ENCODE peak calls at places on chromosomes 11 and 22, in five cellular contexts. One of them, this sample, is unnamed.

GRCh38 chr11:59221438-59221837 is 8.7 kb upstream of the MPEG1 start:
- DNase-seq in NCI-H524: no peak
- DNase-seq in stimulated activated CD4-positive, alpha-beta T cell treated with anti-CD3 and anti-CD28 coated beads, Interleukin-2, amount 100 ng/mL, for 24 hours: no peak
- DNase-seq in right lobe of liver: no peak
- DNase-seq in cardiac fibroblast: peak; percentile 79
- DNase-seq in this sample: no peak

GRCh38 chr11:68974421-68975194 is 6.2 kb downstream of the MRGPRD start:
- DNase-seq in stimulated activated CD4-positive, alpha-beta T cell treated with anti-CD3 and anti-CD28 coated beads, Interleukin-2, amount 100 ng/mL, for 24 hours: no peak
- DNase-seq in NCI-H524: peak; percentile 31
- DNase-seq in right lobe of liver: peak; percentile 38
- DNase-seq in cardiac fibroblast: no peak
- DNase-seq in this sample: peak; percentile 45

GRCh38 chr22:36191106-36191836 is 10.3 kb downstream of the APOL4 start:
- DNase-seq in stimulated activated CD4-positive, alpha-beta T cell treated with anti-CD3 and anti-CD28 coated beads, Interleukin-2, amount 100 ng/mL, for 24 hours: no peak
- DNase-seq in right lobe of liver: no peak
- DNase-seq in NCI-H524: no peak
- DNase-seq in cardiac fibroblast: peak; percentile 49
- DNase-seq in this sample: no peak

GRCh38 chr11:19919050-19919561 is 206.5 kb downstream of the NAV2 start:
- DNase-seq in cardiac fibroblast: peak; percentile 94
- DNase-seq in NCI-H524: no peak
- DNase-seq in stimulated activated CD4-positive, alpha-beta T cell treated with anti-CD3 and anti-CD28 coated beads, Interleukin-2, amount 100 ng/mL, for 24 hours: no peak
- DNase-seq in right lobe of liver: peak; percentile 79
- DNase-seq in this sample: peak; percentile 64

GRCh38 chr22:49727881-49728563 is 99.7 kb downstream of the BRD1 start:
- DNase-seq in cardiac fibroblast: no peak
- DNase-seq in NCI-H524: no peak
- DNase-seq in stimulated activated CD4-positive, alpha-beta T cell treated with anti-CD3 and anti-CD28 coated beads, Interleukin-2, amount 100 ng/mL, for 24 hours: no peak
- DNase-seq in right lobe of liver: no peak
- DNase-seq in this sample: no peak

GRCh38 chr11:11966826-11967668 is 41.4 kb downstream of the DKK3 start:
- DNase-seq in cardiac fibroblast: peak; percentile 42
- DNase-seq in right lobe of liver: peak; percentile 79
- DNase-seq in NCI-H524: peak; percentile 88
- DNase-seq in stimulated activated CD4-positive, alpha-beta T cell treated with anti-CD3 and anti-CD28 coated beads, Interleukin-2, amount 100 ng/mL, for 24 hours: peak; percentile 81
- DNase-seq in this sample: peak; percentile 79

GRCh38 chr11:44268073-44268806 is 41.7 kb downstream of the ALX4 start:
- DNase-seq in stimulated activated CD4-positive, alpha-beta T cell treated with anti-CD3 and anti-CD28 coated beads, Interleukin-2, amount 100 ng/mL, for 24 hours: no peak
- DNase-seq in NCI-H524: no peak
- DNase-seq in cardiac fibroblast: no peak
- DNase-seq in right lobe of liver: no peak
- DNase-seq in this sample: no peak

GRCh38 chr22:41001722-41002122 is 50.5 kb downstream of the RBX1 start:
- DNase-seq in cardiac fibroblast: peak; percentile 46
- DNase-seq in stimulated activated CD4-positive, alpha-beta T cell treated with anti-CD3 and anti-CD28 coated beads, Interleukin-2, amount 100 ng/mL, for 24 hours: no peak
- DNase-seq in NCI-H524: no peak
- DNase-seq in right lobe of liver: no peak
- DNase-seq in this sample: peak; percentile 88

GRCh38 chr22:36253523-36254490 is 874 bp downstream of the APOL1 start:
- DNase-seq in right lobe of liver: peak; percentile 73
- DNase-seq in NCI-H524: no peak
- DNase-seq in cardiac fibroblast: peak; percentile 44
- DNase-seq in stimulated activated CD4-positive, alpha-beta T cell treated with anti-CD3 and anti-CD28 coated beads, Interleukin-2, amount 100 ng/mL, for 24 hours: peak; percentile 46
- DNase-seq in this sample: no peak

GRCh38 chr22:36641902-36642640 is 61.5 kb downstream of the CACNG2 start:
- DNase-seq in NCI-H524: peak; percentile 51
- DNase-seq in cardiac fibroblast: peak; percentile 30
- DNase-seq in right lobe of liver: no peak
- DNase-seq in stimulated activated CD4-positive, alpha-beta T cell treated with anti-CD3 and anti-CD28 coated beads, Interleukin-2, amount 100 ng/mL, for 24 hours: no peak
- DNase-seq in this sample: no peak

GRCh38 chr11:116207781-116208180 is 565.0 kb downstream of the BUD13 start:
- DNase-seq in right lobe of liver: peak; percentile 16
- DNase-seq in stimulated activated CD4-positive, alpha-beta T cell treated with anti-CD3 and anti-CD28 coated beads, Interleukin-2, amount 100 ng/mL, for 24 hours: no peak
- DNase-seq in cardiac fibroblast: no peak
- DNase-seq in NCI-H524: no peak
- DNase-seq in this sample: no peak

GRCh38 chr22:50184004-50184461 is 1.7 kb upstream of the TRABD start:
- DNase-seq in NCI-H524: no peak
- DNase-seq in cardiac fibroblast: peak; percentile 81
- DNase-seq in stimulated activated CD4-positive, alpha-beta T cell treated with anti-CD3 and anti-CD28 coated beads, Interleukin-2, amount 100 ng/mL, for 24 hours: no peak
- DNase-seq in right lobe of liver: no peak
- DNase-seq in this sample: no peak

GRCh38 chr11:120652705-120653335 is 141.3 kb downstream of the GRIK4 start:
- DNase-seq in NCI-H524: no peak
- DNase-seq in right lobe of liver: no peak
- DNase-seq in stimulated activated CD4-positive, alpha-beta T cell treated with anti-CD3 and anti-CD28 coated beads, Interleukin-2, amount 100 ng/mL, for 24 hours: peak; percentile 6
- DNase-seq in cardiac fibroblast: peak; percentile 5
- DNase-seq in this sample: peak; percentile 20

GRCh38 chr11:128026596-128026995 is 560.8 kb downstream of the ETS1 start:
- DNase-seq in stimulated activated CD4-positive, alpha-beta T cell treated with anti-CD3 and anti-CD28 coated beads, Interleukin-2, amount 100 ng/mL, for 24 hours: no peak
- DNase-seq in NCI-H524: no peak
- DNase-seq in cardiac fibroblast: peak; percentile 92
- DNase-seq in right lobe of liver: peak; percentile 57
- DNase-seq in this sample: peak; percentile 84

GRCh38 chr11:16225623-16226022 is 130.7 kb downstream of the SOX6 start:
- DNase-seq in NCI-H524: no peak
- DNase-seq in stimulated activated CD4-positive, alpha-beta T cell treated with anti-CD3 and anti-CD28 coated beads, Interleukin-2, amount 100 ng/mL, for 24 hours: no peak
- DNase-seq in right lobe of liver: no peak
- DNase-seq in cardiac fibroblast: no peak
- DNase-seq in this sample: no peak

GRCh38 chr22:36701941-36702640 is 1.5 kb downstream of the CACNG2 start:
- DNase-seq in NCI-H524: peak; percentile 55
- DNase-seq in cardiac fibroblast: no peak
- DNase-seq in stimulated activated CD4-positive, alpha-beta T cell treated with anti-CD3 and anti-CD28 coated beads, Interleukin-2, amount 100 ng/mL, for 24 hours: no peak
- DNase-seq in right lobe of liver: no peak
- DNase-seq in this sample: no peak

GRCh38 chr11:64777449-64778222 is 706 bp downstream of the SF1 start:
- DNase-seq in right lobe of liver: peak; percentile 86
- DNase-seq in NCI-H524: peak; percentile 74
- DNase-seq in stimulated activated CD4-positive, alpha-beta T cell treated with anti-CD3 and anti-CD28 coated beads, Interleukin-2, amount 100 ng/mL, for 24 hours: peak; percentile 82
- DNase-seq in cardiac fibroblast: peak; percentile 81
- DNase-seq in this sample: peak; percentile 61

GRCh38 chr22:48720662-48721393 is 1106.8 kb downstream of the BRD1 start:
- DNase-seq in right lobe of liver: no peak
- DNase-seq in stimulated activated CD4-positive, alpha-beta T cell treated with anti-CD3 and anti-CD28 coated beads, Interleukin-2, amount 100 ng/mL, for 24 hours: no peak
- DNase-seq in NCI-H524: no peak
- DNase-seq in cardiac fibroblast: no peak
- DNase-seq in this sample: no peak

GRCh38 chr11:2807801-2808241 is 77.8 kb downstream of the CDKN1C start:
- DNase-seq in stimulated activated CD4-positive, alpha-beta T cell treated with anti-CD3 and anti-CD28 coated beads, Interleukin-2, amount 100 ng/mL, for 24 hours: no peak
- DNase-seq in NCI-H524: no peak
- DNase-seq in right lobe of liver: peak; percentile 42
- DNase-seq in cardiac fibroblast: no peak
- DNase-seq in this sample: no peak

GRCh38 chr11:128512478-128513127 is 74.8 kb downstream of the ETS1 start:
- DNase-seq in NCI-H524: no peak
- DNase-seq in stimulated activated CD4-positive, alpha-beta T cell treated with anti-CD3 and anti-CD28 coated beads, Interleukin-2, amount 100 ng/mL, for 24 hours: peak; percentile 39
- DNase-seq in right lobe of liver: no peak
- DNase-seq in cardiac fibroblast: no peak
- DNase-seq in this sample: no peak

GRCh38 chr22:18044548-18045271 is 20.3 kb upstream of the MICAL3 start:
- DNase-seq in NCI-H524: peak; percentile 74
- DNase-seq in right lobe of liver: peak; percentile 92
- DNase-seq in cardiac fibroblast: peak; percentile 48
- DNase-seq in stimulated activated CD4-positive, alpha-beta T cell treated with anti-CD3 and anti-CD28 coated beads, Interleukin-2, amount 100 ng/mL, for 24 hours: no peak
- DNase-seq in this sample: peak; percentile 48

GRCh38 chr11:104541706-104542105 is 356.6 kb downstream of the CASP12 start:
- DNase-seq in NCI-H524: no peak
- DNase-seq in right lobe of liver: no peak
- DNase-seq in stimulated activated CD4-positive, alpha-beta T cell treated with anti-CD3 and anti-CD28 coated beads, Interleukin-2, amount 100 ng/mL, for 24 hours: no peak
- DNase-seq in cardiac fibroblast: no peak
- DNase-seq in this sample: no peak

GRCh38 chr22:21641417-21641794 is 696 bp upstream of the SDF2L1 start:
- DNase-seq in stimulated activated CD4-positive, alpha-beta T cell treated with anti-CD3 and anti-CD28 coated beads, Interleukin-2, amount 100 ng/mL, for 24 hours: no peak
- DNase-seq in right lobe of liver: peak; percentile 62
- DNase-seq in cardiac fibroblast: peak; percentile 65
- DNase-seq in NCI-H524: peak; percentile 70
- DNase-seq in this sample: peak; percentile 84

GRCh38 chr11:112318193-112318592 is 57.5 kb upstream of the PLET1 start:
- DNase-seq in cardiac fibroblast: peak; percentile 93
- DNase-seq in right lobe of liver: no peak
- DNase-seq in NCI-H524: no peak
- DNase-seq in stimulated activated CD4-positive, alpha-beta T cell treated with anti-CD3 and anti-CD28 coated beads, Interleukin-2, amount 100 ng/mL, for 24 hours: no peak
- DNase-seq in this sample: peak; percentile 27

GRCh38 chr11:77589521-77590193 is at the start of gene AQP11:
- DNase-seq in stimulated activated CD4-positive, alpha-beta T cell treated with anti-CD3 and anti-CD28 coated beads, Interleukin-2, amount 100 ng/mL, for 24 hours: peak; percentile 79
- DNase-seq in NCI-H524: peak; percentile 84
- DNase-seq in cardiac fibroblast: peak; percentile 90
- DNase-seq in right lobe of liver: peak; percentile 97
- DNase-seq in this sample: peak; percentile 95

GRCh38 chr11:36105743-36106581 is 162.1 kb downstream of the LDLRAD3 start:
- DNase-seq in cardiac fibroblast: no peak
- DNase-seq in stimulated activated CD4-positive, alpha-beta T cell treated with anti-CD3 and anti-CD28 coated beads, Interleukin-2, amount 100 ng/mL, for 24 hours: no peak
- DNase-seq in right lobe of liver: no peak
- DNase-seq in NCI-H524: no peak
- DNase-seq in this sample: no peak

GRCh38 chr11:109970516-109971183 is 122.5 kb upstream of the ZC3H12C start:
- DNase-seq in NCI-H524: no peak
- DNase-seq in right lobe of liver: no peak
- DNase-seq in cardiac fibroblast: no peak
- DNase-seq in stimulated activated CD4-positive, alpha-beta T cell treated with anti-CD3 and anti-CD28 coated beads, Interleukin-2, amount 100 ng/mL, for 24 hours: no peak
- DNase-seq in this sample: no peak

GRCh38 chr22:42277988-42278776 is 7.7 kb upstream of the TCF20 start:
- DNase-seq in cardiac fibroblast: peak; percentile 13
- DNase-seq in stimulated activated CD4-positive, alpha-beta T cell treated with anti-CD3 and anti-CD28 coated beads, Interleukin-2, amount 100 ng/mL, for 24 hours: no peak
- DNase-seq in right lobe of liver: no peak
- DNase-seq in NCI-H524: peak; percentile 82
- DNase-seq in this sample: peak; percentile 77

GRCh38 chr22:24466831-24467249 is 28.3 kb upstream of the UPB1 start:
- DNase-seq in NCI-H524: no peak
- DNase-seq in stimulated activated CD4-positive, alpha-beta T cell treated with anti-CD3 and anti-CD28 coated beads, Interleukin-2, amount 100 ng/mL, for 24 hours: no peak
- DNase-seq in cardiac fibroblast: peak; percentile 90
- DNase-seq in right lobe of liver: peak; percentile 55
- DNase-seq in this sample: no peak

GRCh38 chr22:46432164-46433068 is 96.9 kb downstream of the TRMU start:
- DNase-seq in cardiac fibroblast: no peak
- DNase-seq in stimulated activated CD4-positive, alpha-beta T cell treated with anti-CD3 and anti-CD28 coated beads, Interleukin-2, amount 100 ng/mL, for 24 hours: peak; percentile 15
- DNase-seq in NCI-H524: no peak
- DNase-seq in right lobe of liver: no peak
- DNase-seq in this sample: no peak

GRCh38 chr22:21791635-21792625 is 56.3 kb upstream of the YPEL1 start:
- DNase-seq in cardiac fibroblast: peak; percentile 21
- DNase-seq in right lobe of liver: no peak
- DNase-seq in NCI-H524: no peak
- DNase-seq in stimulated activated CD4-positive, alpha-beta T cell treated with anti-CD3 and anti-CD28 coated beads, Interleukin-2, amount 100 ng/mL, for 24 hours: peak; percentile 59
- DNase-seq in this sample: no peak

GRCh38 chr11:23865341-23865975 is 631.4 kb upstream of the LUZP2 start:
- DNase-seq in stimulated activated CD4-positive, alpha-beta T cell treated with anti-CD3 and anti-CD28 coated beads, Interleukin-2, amount 100 ng/mL, for 24 hours: no peak
- DNase-seq in right lobe of liver: no peak
- DNase-seq in cardiac fibroblast: no peak
- DNase-seq in NCI-H524: no peak
- DNase-seq in this sample: peak; percentile 67

GRCh38 chr22:41301085-41302015 is at the start of gene ZC3H7B:
- DNase-seq in NCI-H524: peak; percentile 83
- DNase-seq in cardiac fibroblast: peak; percentile 85
- DNase-seq in stimulated activated CD4-positive, alpha-beta T cell treated with anti-CD3 and anti-CD28 coated beads, Interleukin-2, amount 100 ng/mL, for 24 hours: peak; percentile 82
- DNase-seq in right lobe of liver: peak; percentile 83
- DNase-seq in this sample: peak; percentile 80

GRCh38 chr11:1153105-1153950 is 4.4 kb upstream of the MUC5AC start:
- DNase-seq in NCI-H524: peak; percentile 24
- DNase-seq in right lobe of liver: peak; percentile 40
- DNase-seq in stimulated activated CD4-positive, alpha-beta T cell treated with anti-CD3 and anti-CD28 coated beads, Interleukin-2, amount 100 ng/mL, for 24 hours: no peak
- DNase-seq in cardiac fibroblast: no peak
- DNase-seq in this sample: no peak

GRCh38 chr22:19974233-19974861 is 32.7 kb upstream of the TXNRD2 start:
- DNase-seq in NCI-H524: peak; percentile 89
- DNase-seq in stimulated activated CD4-positive, alpha-beta T cell treated with anti-CD3 and anti-CD28 coated beads, Interleukin-2, amount 100 ng/mL, for 24 hours: no peak
- DNase-seq in cardiac fibroblast: peak; percentile 74
- DNase-seq in right lobe of liver: no peak
- DNase-seq in this sample: peak; percentile 92

GRCh38 chr11:134159652-134160051 is 64.1 kb downstream of the NCAPD3 start:
- DNase-seq in stimulated activated CD4-positive, alpha-beta T cell treated with anti-CD3 and anti-CD28 coated beads, Interleukin-2, amount 100 ng/mL, for 24 hours: no peak
- DNase-seq in right lobe of liver: no peak
- DNase-seq in NCI-H524: no peak
- DNase-seq in cardiac fibroblast: no peak
- DNase-seq in this sample: no peak

GRCh38 chr11:45856044-45856468 is 8.8 kb downstream of the CRY2 start:
- DNase-seq in NCI-H524: no peak
- DNase-seq in stimulated activated CD4-positive, alpha-beta T cell treated with anti-CD3 and anti-CD28 coated beads, Interleukin-2, amount 100 ng/mL, for 24 hours: no peak
- DNase-seq in cardiac fibroblast: peak; percentile 41
- DNase-seq in right lobe of liver: no peak
- DNase-seq in this sample: no peak

This sample was measured in trophoblast cell.